ENCODE peak calls at places on chromosome 4, in four cellular contexts. R is uterus, W is GM19239, M is GM13977. H is an unnamed sample.

GRCh38 chr4:151797131-151797530 is 36.3 kb upstream of the GATB start:
- DNase-seq in R (no peak), W (no peak), M (no peak), H (no peak)

GRCh38 chr4:75908555-75908954 is 6.3 kb upstream of the PPEF2 start:
- DNase-seq in R (no peak), W (no peak), M (no peak), H (no peak)

GRCh38 chr4:88765729-88766128 is 68.1 kb upstream of the NAP1L5 start:
- DNase-seq in R (no peak), W (no peak), M (no peak), H (no peak)

GRCh38 chr4:1505511-1506451 is 99.5 kb upstream of the NKX1-1 start:
- DNase-seq in R (no peak), W (no peak), M (no peak), H (no peak)

GRCh38 chr4:158450741-158451140 is 70.9 kb upstream of the RXFP1 start:
- DNase-seq in R (no peak), W (no peak), M (no peak), H (no peak)

GRCh38 chr4:8370106-8370787 is 70.3 kb downstream of the ACOX3 start:
- DNase-seq in R (no peak), W (no peak), M (no peak), H (no peak)

GRCh38 chr4:10094841-10095240 is 21.8 kb downstream of the WDR1 start:
- DNase-seq in R (no peak), W (no peak), M (no peak), H (no peak)

GRCh38 chr4:79050521-79050880 is 111.3 kb upstream of the PAQR3 start:
- DNase-seq in R (no peak), W (no peak), M (no peak), H (peak; percentile 74)

GRCh38 chr4:75195111-75195510 is 262.2 kb downstream of the PARM1 start:
- DNase-seq in R (no peak), W (no peak), M (no peak), H (no peak)